ENCODE peak calls at places on chromosomes 16 and 17, in eight cellular contexts. One of them, this sample, is unnamed.

GRCh38 chr16:30658731-30659506 is 688 bp downstream of the FBRS start:
- DNase-seq in stimulated activated CD4-positive, alpha-beta T cell treated with anti-CD3 and anti-CD28 coated beads, Interleukin-4, amount 100 ng/mL, for 4 hours: peak
- DNase-seq in HS-27A: peak
- DNase-seq in mesothelial cell of epicardium: peak
- DNase-seq in RCC 7860: peak
- DNase-seq in iris pigment epithelial cell: peak
- DNase-seq in HCEC 1CT: no peak
- DNase-seq in AML-193: peak
- DNase-seq in this sample: peak

GRCh38 chr16:25110392-25110947 is 1.1 kb upstream of the LCMT1 start:
- DNase-seq in stimulated activated CD4-positive, alpha-beta T cell treated with anti-CD3 and anti-CD28 coated beads, Interleukin-4, amount 100 ng/mL, for 4 hours: peak
- DNase-seq in HS-27A: no peak
- DNase-seq in mesothelial cell of epicardium: no peak
- DNase-seq in RCC 7860: no peak
- DNase-seq in iris pigment epithelial cell: no peak
- DNase-seq in HCEC 1CT: no peak
- DNase-seq in AML-193: no peak
- DNase-seq in this sample: peak

GRCh38 chr16:68223072-68223471 is 12.9 kb downstream of the ESRP2 start:
- DNase-seq in stimulated activated CD4-positive, alpha-beta T cell treated with anti-CD3 and anti-CD28 coated beads, Interleukin-4, amount 100 ng/mL, for 4 hours: no peak
- DNase-seq in HS-27A: no peak
- DNase-seq in mesothelial cell of epicardium: no peak
- DNase-seq in RCC 7860: no peak
- DNase-seq in iris pigment epithelial cell: no peak
- DNase-seq in HCEC 1CT: no peak
- DNase-seq in AML-193: no peak
- DNase-seq in this sample: no peak

GRCh38 chr17:81683208-81683583 is 401 bp downstream of the ARL16 start:
- DNase-seq in stimulated activated CD4-positive, alpha-beta T cell treated with anti-CD3 and anti-CD28 coated beads, Interleukin-4, amount 100 ng/mL, for 4 hours: no peak
- DNase-seq in HS-27A: no peak
- DNase-seq in mesothelial cell of epicardium: no peak
- DNase-seq in RCC 7860: no peak
- DNase-seq in iris pigment epithelial cell: no peak
- DNase-seq in HCEC 1CT: no peak
- DNase-seq in AML-193: no peak
- DNase-seq in this sample: no peak

GRCh38 chr17:7313890-7314718 is 1.1 kb downstream of the GPS2 start:
- DNase-seq in stimulated activated CD4-positive, alpha-beta T cell treated with anti-CD3 and anti-CD28 coated beads, Interleukin-4, amount 100 ng/mL, for 4 hours: no peak
- DNase-seq in HS-27A: no peak
- DNase-seq in mesothelial cell of epicardium: no peak
- DNase-seq in RCC 7860: peak
- DNase-seq in iris pigment epithelial cell: peak
- DNase-seq in HCEC 1CT: peak
- DNase-seq in AML-193: no peak
- DNase-seq in this sample: peak

GRCh38 chr17:5785867-5786509 is 201.7 kb upstream of the NLRP1 start:
- DNase-seq in stimulated activated CD4-positive, alpha-beta T cell treated with anti-CD3 and anti-CD28 coated beads, Interleukin-4, amount 100 ng/mL, for 4 hours: no peak
- DNase-seq in HS-27A: no peak
- DNase-seq in mesothelial cell of epicardium: no peak
- DNase-seq in RCC 7860: peak
- DNase-seq in iris pigment epithelial cell: peak
- DNase-seq in HCEC 1CT: peak
- DNase-seq in AML-193: no peak
- DNase-seq in this sample: peak

GRCh38 chr17:37299257-37299985 is 76.4 kb upstream of the C17orf78 start:
- DNase-seq in stimulated activated CD4-positive, alpha-beta T cell treated with anti-CD3 and anti-CD28 coated beads, Interleukin-4, amount 100 ng/mL, for 4 hours: no peak
- DNase-seq in HS-27A: no peak
- DNase-seq in mesothelial cell of epicardium: no peak
- DNase-seq in RCC 7860: no peak
- DNase-seq in iris pigment epithelial cell: no peak
- DNase-seq in HCEC 1CT: no peak
- DNase-seq in AML-193: no peak
- DNase-seq in this sample: no peak

GRCh38 chr17:13001991-13002615 is 15.7 kb downstream of the ELAC2 start:
- DNase-seq in stimulated activated CD4-positive, alpha-beta T cell treated with anti-CD3 and anti-CD28 coated beads, Interleukin-4, amount 100 ng/mL, for 4 hours: no peak
- DNase-seq in HS-27A: no peak
- DNase-seq in mesothelial cell of epicardium: no peak
- DNase-seq in RCC 7860: no peak
- DNase-seq in iris pigment epithelial cell: no peak
- DNase-seq in HCEC 1CT: no peak
- DNase-seq in AML-193: no peak
- DNase-seq in this sample: no peak

GRCh38 chr17:60229189-60229802 is 79.5 kb downstream of the CA4 start:
- DNase-seq in stimulated activated CD4-positive, alpha-beta T cell treated with anti-CD3 and anti-CD28 coated beads, Interleukin-4, amount 100 ng/mL, for 4 hours: no peak
- DNase-seq in HS-27A: no peak
- DNase-seq in mesothelial cell of epicardium: no peak
- DNase-seq in RCC 7860: no peak
- DNase-seq in iris pigment epithelial cell: peak
- DNase-seq in HCEC 1CT: peak
- DNase-seq in AML-193: no peak
- DNase-seq in this sample: peak

GRCh38 chr16:49824600-49824999 is 31.3 kb downstream of the ZNF423 start:
- DNase-seq in stimulated activated CD4-positive, alpha-beta T cell treated with anti-CD3 and anti-CD28 coated beads, Interleukin-4, amount 100 ng/mL, for 4 hours: no peak
- DNase-seq in HS-27A: no peak
- DNase-seq in mesothelial cell of epicardium: no peak
- DNase-seq in RCC 7860: no peak
- DNase-seq in iris pigment epithelial cell: no peak
- DNase-seq in HCEC 1CT: no peak
- DNase-seq in AML-193: no peak
- DNase-seq in this sample: no peak

GRCh38 chr17:16491131-16491702 is 776 bp downstream of the LRRC75A start:
- DNase-seq in stimulated activated CD4-positive, alpha-beta T cell treated with anti-CD3 and anti-CD28 coated beads, Interleukin-4, amount 100 ng/mL, for 4 hours: no peak
- DNase-seq in HS-27A: no peak
- DNase-seq in mesothelial cell of epicardium: no peak
- DNase-seq in RCC 7860: no peak
- DNase-seq in iris pigment epithelial cell: no peak
- DNase-seq in HCEC 1CT: no peak
- DNase-seq in AML-193: no peak
- DNase-seq in this sample: no peak

GRCh38 chr17:82338858-82339633 is 5.5 kb upstream of the SECTM1 start:
- DNase-seq in stimulated activated CD4-positive, alpha-beta T cell treated with anti-CD3 and anti-CD28 coated beads, Interleukin-4, amount 100 ng/mL, for 4 hours: no peak
- DNase-seq in HS-27A: peak
- DNase-seq in mesothelial cell of epicardium: no peak
- DNase-seq in RCC 7860: peak
- DNase-seq in iris pigment epithelial cell: peak
- DNase-seq in HCEC 1CT: peak
- DNase-seq in AML-193: no peak
- DNase-seq in this sample: peak

GRCh38 chr17:12415031-12415430 is 250.7 kb upstream of the MYOCD start:
- DNase-seq in stimulated activated CD4-positive, alpha-beta T cell treated with anti-CD3 and anti-CD28 coated beads, Interleukin-4, amount 100 ng/mL, for 4 hours: no peak
- DNase-seq in HS-27A: no peak
- DNase-seq in mesothelial cell of epicardium: no peak
- DNase-seq in RCC 7860: no peak
- DNase-seq in iris pigment epithelial cell: peak
- DNase-seq in HCEC 1CT: peak
- DNase-seq in AML-193: no peak
- DNase-seq in this sample: peak

GRCh38 chr17:77696720-77697460 is 261.6 kb upstream of the TNRC6C start:
- DNase-seq in stimulated activated CD4-positive, alpha-beta T cell treated with anti-CD3 and anti-CD28 coated beads, Interleukin-4, amount 100 ng/mL, for 4 hours: no peak
- DNase-seq in HS-27A: no peak
- DNase-seq in mesothelial cell of epicardium: no peak
- DNase-seq in RCC 7860: no peak
- DNase-seq in iris pigment epithelial cell: no peak
- DNase-seq in HCEC 1CT: no peak
- DNase-seq in AML-193: no peak
- DNase-seq in this sample: no peak

GRCh38 chr17:75345514-75346167 is 56.4 kb upstream of the SLC25A19 start:
- DNase-seq in stimulated activated CD4-positive, alpha-beta T cell treated with anti-CD3 and anti-CD28 coated beads, Interleukin-4, amount 100 ng/mL, for 4 hours: peak
- DNase-seq in HS-27A: no peak
- DNase-seq in mesothelial cell of epicardium: no peak
- DNase-seq in RCC 7860: no peak
- DNase-seq in iris pigment epithelial cell: no peak
- DNase-seq in HCEC 1CT: no peak
- DNase-seq in AML-193: peak
- DNase-seq in this sample: no peak

GRCh38 chr17:78537217-78537860 is 39.9 kb downstream of the DNAH17 start:
- DNase-seq in stimulated activated CD4-positive, alpha-beta T cell treated with anti-CD3 and anti-CD28 coated beads, Interleukin-4, amount 100 ng/mL, for 4 hours: no peak
- DNase-seq in HS-27A: no peak
- DNase-seq in mesothelial cell of epicardium: no peak
- DNase-seq in RCC 7860: no peak
- DNase-seq in iris pigment epithelial cell: no peak
- DNase-seq in HCEC 1CT: no peak
- DNase-seq in AML-193: no peak
- DNase-seq in this sample: no peak

This sample was measured in LHCN-M2.